ENCODE peak calls at places on chromosomes 6 and 20, in ten cellular contexts. C is effector CD8-positive, alpha-beta T cell; E is breast epithelium; P is NT2/D1; K is psoas muscle; O is NCI-H774; U is non-pigmented ciliary epithelial cell; V is SJSA1; X is fibroblast of lung; J is iris pigment epithelial cell. R is an unnamed sample.

GRCh38 chr6:5981274-5982026 is 25.3 kb downstream of the NRN1 start:
- DNase-seq in E (no peak), V (no peak), O (no peak), C (no peak), U (peak; percentile 23), K (no peak), P (no peak), X (no peak), J (peak; percentile 51), R (peak; percentile 5)

GRCh38 chr6:79833806-79834205 is 113.5 kb downstream of the ELOVL4 start:
- DNase-seq in P (no peak), O (no peak), V (no peak), J (no peak), X (peak; percentile 22), U (no peak), K (no peak), E (no peak), C (no peak), R (no peak)

GRCh38 chr6:144064831-144065668 is 30.3 kb downstream of the SF3B5 start:
- DNase-seq in O (peak; percentile 78), V (no peak), J (no peak), X (peak; percentile 5), U (no peak), C (no peak), E (no peak), K (no peak), P (no peak), R (no peak)

GRCh38 chr6:64694356-64694755 is 1012.7 kb downstream of the EYS start:
- DNase-seq in E (no peak), O (no peak), P (no peak), X (no peak), U (no peak), J (peak; percentile 31), V (no peak), K (no peak), C (no peak), R (no peak)

GRCh38 chr20:36093804-36094145 is 60.8 kb upstream of the EPB41L1 start:
- DNase-seq in O (no peak), V (no peak), X (no peak), P (no peak), J (no peak), U (no peak), C (no peak), E (no peak), K (no peak), R (no peak)

GRCh38 chr20:23335521-23335920 is 15.1 kb upstream of the NXT1 start:
- DNase-seq in V (no peak), C (no peak), K (no peak), J (no peak), P (no peak), X (no peak), U (no peak), O (no peak), E (no peak), R (no peak)

GRCh38 chr20:34268851-34269668 is 27.8 kb downstream of the ASIP start:
- DNase-seq in K (peak; percentile 27), J (peak; percentile 36), C (no peak), E (no peak), U (no peak), X (peak; percentile 19), P (no peak), V (no peak), O (no peak), R (no peak)

GRCh38 chr6:767755-768512 is 75.0 kb upstream of the EXOC2 start:
- DNase-seq in X (no peak), O (no peak), J (no peak), C (no peak), E (no peak), V (no peak), K (no peak), U (no peak), P (no peak), R (no peak)

GRCh38 chr6:116596815-116597214 is 19.5 kb upstream of the RSPH4A start:
- DNase-seq in O (no peak), J (peak; percentile 15), X (peak; percentile 35), P (no peak), E (no peak), V (no peak), U (no peak), K (no peak), C (no peak), R (no peak)

GRCh38 chr6:112929661-112930060 is 582.5 kb downstream of the RFPL4B start:
- DNase-seq in U (no peak), E (no peak), K (no peak), O (no peak), J (peak; percentile 42), C (no peak), V (no peak), X (no peak), P (no peak), R (no peak)

GRCh38 chr20:53786445-53787267 is 193.0 kb upstream of the ZNF217 start:
- DNase-seq in K (no peak), X (no peak), V (no peak), J (no peak), P (no peak), U (no peak), O (no peak), C (no peak), E (no peak), R (no peak)

GRCh38 chr6:33162471-33162870 is 29.8 kb downstream of the COL11A2 start:
- DNase-seq in P (no peak), V (no peak), U (no peak), X (no peak), K (no peak), O (no peak), E (no peak), J (no peak), C (no peak), R (no peak)

GRCh38 chr20:52150440-52151258 is 40.9 kb downstream of the ZFP64 start:
- DNase-seq in O (peak; percentile 7), X (peak; percentile 60), E (no peak), P (peak; percentile 36), V (no peak), J (peak; percentile 57), U (no peak), K (no peak), C (no peak), R (no peak)

GRCh38 chr20:37552415-37552814 is 24.7 kb upstream of the BLCAP start:
- DNase-seq in V (no peak), J (peak; percentile 65), U (no peak), C (no peak), E (no peak), K (no peak), X (no peak), P (no peak), O (no peak), R (no peak)

GRCh38 chr20:49313271-49313670 is 35.4 kb upstream of the ZNFX1 start:
- DNase-seq in E (no peak), X (no peak), K (no peak), U (no peak), O (no peak), P (no peak), J (no peak), C (no peak), V (no peak), R (no peak)

GRCh38 chr6:26358511-26358981 is 6.5 kb upstream of the BTN3A2 start:
- DNase-seq in O (no peak), U (no peak), E (no peak), C (no peak), P (no peak), V (no peak), X (no peak), K (no peak), J (no peak), R (no peak)

GRCh38 chr20:10629946-10630345 is 43.9 kb downstream of the JAG1 start:
- DNase-seq in E (no peak), O (no peak), C (no peak), P (no peak), V (no peak), U (no peak), K (no peak), J (no peak), X (no peak), R (no peak)

GRCh38 chr6:26217714-26218075 is 130.5 kb downstream of the HFE start:
- DNase-seq in P (no peak), J (peak; percentile 31), U (no peak), K (no peak), V (peak; percentile 59), C (no peak), X (peak; percentile 35), O (no peak), E (no peak), R (no peak)

GRCh38 chr6:67877288-67877687 is 757.8 kb upstream of the ADGRB3 start:
- DNase-seq in V (no peak), E (no peak), P (no peak), X (no peak), K (no peak), U (no peak), J (no peak), O (no peak), C (no peak), R (no peak)

GRCh38 chr6:85641916-85642773 is 541 bp downstream of the SYNCRIP start:
- DNase-seq in J (peak; percentile 64), K (peak; percentile 63), X (peak; percentile 49), V (peak; percentile 54), U (no peak), P (no peak), C (peak; percentile 48), E (peak; percentile 62), O (peak; percentile 63), R (no peak)

GRCh38 chr6:129500958-129501381 is 209.0 kb downstream of the ARHGAP18 start:
- DNase-seq in C (no peak), V (no peak), X (no peak), U (no peak), E (no peak), O (no peak), P (no peak), J (peak; percentile 52), K (no peak), R (no peak)

GRCh38 chr6:12606616-12607015 is 110.0 kb upstream of the PHACTR1 start:
- DNase-seq in C (no peak), E (no peak), X (no peak), U (no peak), O (no peak), V (no peak), J (no peak), K (no peak), P (no peak), R (no peak)

GRCh38 chr6:89443658-89444057 is 10.7 kb downstream of the ANKRD6 start:
- DNase-seq in O (no peak), U (no peak), X (no peak), J (no peak), E (no peak), K (no peak), C (no peak), P (no peak), V (no peak), R (no peak)

GRCh38 chr20:45470262-45470931 is 844 bp downstream of the WFDC2 start:
- DNase-seq in X (no peak), E (peak; percentile 74), P (no peak), K (peak; percentile 23), O (peak; percentile 62), U (no peak), V (no peak), C (no peak), J (peak; percentile 25), R (no peak)

GRCh38 chr20:3716195-3716834 is 3.9 kb upstream of the SIGLEC1 start:
- DNase-seq in K (no peak), V (no peak), E (no peak), C (no peak), X (peak; percentile 55), J (peak; percentile 42), O (peak; percentile 17), P (peak; percentile 38), U (no peak), R (no peak)

GRCh38 chr6:133546098-133546497 is 304.9 kb downstream of the EYA4 start:
- DNase-seq in O (no peak), V (no peak), J (peak; percentile 37), C (no peak), U (no peak), X (peak; percentile 87), K (no peak), E (no peak), P (no peak), R (no peak)

GRCh38 chr6:17431581-17431980 is 38.2 kb downstream of the CAP2 start:
- DNase-seq in J (peak; percentile 80), V (no peak), E (no peak), X (peak; percentile 44), K (no peak), O (no peak), C (no peak), U (no peak), P (peak; percentile 36), R (no peak)

GRCh38 chr6:158760618-158761250 is 58.4 kb downstream of the EZR start:
- DNase-seq in E (no peak), C (no peak), X (no peak), U (no peak), P (no peak), O (no peak), V (no peak), J (no peak), K (no peak), R (no peak)